ENCODE peak calls at places on chromosomes 4 and X, in five cellular contexts. G, D, M, W and C are unnamed samples. For H3K36me3, the result is how much of the 10 kb centered on the place peaks cover.

GRCh38 chr4:73762409-73762808 is 22.0 kb downstream of the CXCL8 start:
- DNase-seq in G (no peak), D (no peak), W (no peak), M (no peak), C (no peak)

GRCh38 chr4:47686294-47686872 is 151.5 kb downstream of the CORIN start:
- DNase-seq in D (peak), G (no peak), W (peak), M (peak), C (no peak)

GRCh38 chr4:13367691-13368090 is 116.4 kb downstream of the RAB28 start:
- DNase-seq in D (no peak), M (no peak), W (no peak), G (no peak), C (no peak)

GRCh38 chr4:181301735-181302380 is 941.3 kb upstream of the TENM3 start:
- DNase-seq in G (no peak), D (peak), W (peak), M (peak), C (no peak)

GRCh38 chr4:7241587-7242125 is 49.3 kb downstream of the SORCS2 start:
- DNase-seq in M (no peak), W (no peak), G (no peak), D (no peak), C (no peak)

GRCh38 chr4:17662694-17663093 is 48.3 kb downstream of the MED28 start:
- DNase-seq in G (no peak), M (no peak), W (no peak), D (peak), C (no peak)

GRCh38 chrX:40098264-40099045 is 697 bp upstream of the BCOR start:
- DNase-seq in M (peak), D (peak), G (no peak), W (peak), C (no peak)

GRCh38 chr4:24988776-24989175 is 42.0 kb downstream of the LGI2 start:
- DNase-seq in W (no peak), D (peak), M (peak), G (no peak), C (no peak)

GRCh38 chr4:53004497-53005148 is 142.5 kb downstream of the RASL11B start:
- DNase-seq in W (no peak), M (no peak), D (no peak), G (no peak), C (no peak)

GRCh38 chrX:131262738-131263679 is 26.1 kb downstream of the IGSF1 start:
- DNase-seq in G (no peak), W (peak), D (peak), M (no peak), C (no peak)

GRCh38 chrX:44908198-44908597 is 35.2 kb downstream of the KDM6A start:
- DNase-seq in G (no peak), D (peak), M (no peak), W (no peak), C (no peak)

GRCh38 chr4:89598602-89599001 is 238.4 kb downstream of the SNCA start:
- DNase-seq in G (no peak), W (peak), D (peak), M (peak), C (no peak)

GRCh38 chr4:123649644-123650356 is 253.2 kb downstream of the SPRY1 start:
- DNase-seq in W (no peak), M (peak), D (peak), G (no peak), C (no peak)

GRCh38 chr4:153122855-153123254 is 81.4 kb upstream of the TRIM2 start:
- DNase-seq in M (no peak), G (peak), W (no peak), D (no peak), C (no peak)

GRCh38 chrX:76453737-76454406 is 26.4 kb downstream of the MAGEE1 start:
- DNase-seq in W (no peak), G (peak), M (no peak), D (no peak), C (no peak)

GRCh38 chrX:145630806-145631435 is 186.7 kb upstream of the SLITRK2 start:
- DNase-seq in M (no peak), G (no peak), W (no peak), D (no peak), C (no peak)

GRCh38 chrX:34884693-34885277 is 57.8 kb upstream of the FAM47B start:
- DNase-seq in M (peak), W (no peak), D (peak), G (no peak), C (no peak)

GRCh38 chr4:95640337-95640736 is 91.6 kb upstream of the UNC5C start:
- DNase-seq in D (no peak), G (no peak), M (no peak), W (no peak), C (no peak)

GRCh38 chr4:141107927-141108326 is 25.3 kb downstream of the RNF150 start:
- DNase-seq in D (no peak), W (no peak), G (no peak), M (no peak), C (no peak)

GRCh38 chrX:17922303-17922702 is 61.2 kb upstream of the RAI2 start:
- DNase-seq in D (no peak), G (no peak), M (no peak), W (no peak), C (no peak)

GRCh38 chr4:90328558-90328957 is 201.4 kb downstream of the CCSER1 start:
- DNase-seq in M (peak), G (no peak), W (no peak), D (peak), C (peak)

GRCh38 chr4:127610488-127610887 is 22.3 kb upstream of the INTU start:
- DNase-seq in W (no peak), G (no peak), D (no peak), M (no peak), C (no peak)

GRCh38 chr4:127604949-127605709 is 27.6 kb upstream of the INTU start:
- DNase-seq in G (no peak), D (peak), M (peak), W (peak), C (no peak)

GRCh38 chr4:127606823-127607222 is 25.9 kb upstream of the INTU start:
- DNase-seq in M (no peak), G (no peak), W (no peak), D (no peak), C (no peak)

DNA sequence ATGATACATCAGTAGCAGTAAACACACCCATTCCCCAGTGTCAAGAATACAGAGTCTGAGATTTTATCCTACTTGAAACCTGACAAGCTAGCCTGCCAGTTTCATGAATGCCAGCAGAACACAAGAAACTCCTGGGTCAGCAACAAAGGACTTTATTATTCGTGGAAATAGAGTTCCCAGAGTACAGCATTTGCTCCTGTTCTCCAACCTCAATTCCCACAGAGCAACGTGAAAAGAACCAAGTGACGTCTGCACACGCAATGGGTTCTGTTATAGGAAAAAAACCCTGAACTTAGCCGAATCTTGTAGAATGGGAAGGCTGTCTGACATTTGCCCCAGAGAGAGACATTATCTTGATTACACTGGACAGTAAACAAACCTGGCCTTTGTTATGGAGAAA is 23.3 kb upstream of the INTU start:
- DNase-seq in G (no peak), M (no peak), D (no peak), W (no peak), C (no peak)
- H3K36me3 ChIP-seq in G (under half), M (under half), D (under half), W (under half), C (under half)

DNA sequence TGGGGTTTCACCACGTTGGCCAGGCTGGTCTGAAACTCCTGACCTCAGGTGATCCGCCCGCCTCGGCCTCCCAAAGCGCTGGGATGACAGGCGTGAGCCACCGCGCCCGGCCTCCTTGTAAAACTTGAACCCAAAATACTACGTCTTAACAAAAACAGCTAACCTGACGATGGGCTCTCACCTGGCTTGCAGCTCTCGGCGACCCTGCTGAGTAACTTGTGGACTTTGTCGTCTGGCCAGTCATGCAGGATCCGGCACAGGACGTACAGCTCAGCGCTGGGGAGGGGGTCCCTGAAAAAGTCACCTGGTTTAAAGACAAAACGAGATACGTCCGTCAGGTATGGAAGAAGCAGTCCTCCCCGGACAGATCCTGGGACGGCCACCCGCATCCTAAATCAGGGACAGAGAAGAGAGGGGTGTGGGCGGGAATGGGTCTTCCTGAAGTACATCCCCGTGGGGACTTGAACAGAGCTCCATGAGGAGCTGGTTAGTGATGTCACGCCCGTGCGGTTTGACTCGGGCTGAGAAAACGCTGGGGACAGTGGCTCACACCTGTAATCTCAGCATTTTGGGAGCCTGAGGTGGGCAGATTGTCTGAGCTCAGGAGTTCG is 20.7 kb upstream of the SLC25A6 start:
- DNase-seq in M (no peak), D (no peak), W (no peak), G (no peak), C (no peak)
- H3K36me3 ChIP-seq in M (under half), D (under half), W (half or more), G (under half), C (under half)

GRCh38 chr4:15587649-15588048 is 67.5 kb downstream of the FBXL5 start:
- DNase-seq in D (peak), G (no peak), M (peak), W (no peak), C (no peak)
- H3K36me3 ChIP-seq in D (under half), G (under half), M (under half), W (under half), C (under half)

GRCh38 chr4:55079451-55080173 is 45.8 kb downstream of the KDR start:
- DNase-seq in M (no peak), D (peak), W (no peak), G (no peak), C (no peak)
- H3K36me3 ChIP-seq in M (under half), D (under half), W (under half), G (under half), C (under half)

DNA sequence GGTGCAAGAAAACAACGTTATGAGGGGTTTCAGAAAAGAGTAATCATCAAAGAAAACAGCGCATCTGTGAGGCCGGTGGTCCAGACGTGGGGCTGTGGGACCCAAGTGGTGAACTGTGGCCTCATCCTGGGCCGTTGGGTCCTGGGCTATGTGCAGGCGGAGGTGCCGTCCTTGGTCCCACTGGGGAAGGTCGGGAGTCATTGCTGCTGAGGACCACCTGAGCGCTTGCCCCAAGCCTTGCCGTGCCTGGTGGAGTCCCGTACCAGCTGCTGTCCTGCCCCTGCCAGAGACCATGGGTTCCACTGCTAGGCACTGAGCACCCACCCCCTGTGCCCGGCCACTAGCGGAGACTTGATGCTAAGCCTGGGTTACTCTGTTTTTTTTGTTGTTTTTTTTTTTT is 25.5 kb upstream of the UVSSA start:
- DNase-seq in W (no peak), M (no peak), D (no peak), G (no peak), C (no peak)
- H3K36me3 ChIP-seq in W (half or more), M (half or more), D (under half), G (under half), C (under half)

GRCh38 chr4:2637956-2638552 is 101.6 kb downstream of the FAM193A start:
- DNase-seq in G (no peak), W (no peak), D (no peak), M (no peak), C (no peak)
- H3K36me3 ChIP-seq in G (under half), W (half or more), D (under half), M (half or more), C (half or more)